ENCODE peak calls at places on chromosomes 5 and 9, in eight cellular contexts. N is CD8-positive, alpha-beta T cell; E is neural progenitor cell; L is pancreas; Y is A549; A is aorta; R is astrocyte; F is heart left ventricle. B is an unnamed sample.

GRCh38 chr9:69671904-69672827 is at the start of gene APBA1:
- DNase-seq in E (peak; percentile 84), A (peak; percentile 86), R (peak; percentile 46), N (peak; percentile 41), Y (peak; percentile 7), L (peak; percentile 78), F (peak; percentile 83), B (peak; percentile 45)

GRCh38 chr9:76414656-76415055 is 20.4 kb upstream of the RFK start:
- DNase-seq in R (peak; percentile 93), A (no peak), L (no peak), E (no peak), F (no peak), N (no peak), Y (no peak), B (no peak)

GRCh38 chr9:109206670-109207069 is 39.6 kb upstream of the FRRS1L start:
- DNase-seq in N (no peak), A (no peak), F (no peak), L (no peak), E (peak; percentile 32), Y (no peak), R (no peak), B (peak; percentile 16)

GRCh38 chr9:13847270-13847669 is 466.7 kb downstream of the NFIB start:
- DNase-seq in L (no peak), Y (no peak), N (no peak), E (no peak), F (no peak), R (peak; percentile 26), A (no peak), B (no peak)

GRCh38 chr9:3507395-3508077 is 18.3 kb downstream of the RFX3 start:
- DNase-seq in N (no peak), Y (no peak), L (no peak), A (no peak), E (no peak), F (no peak), R (no peak), B (no peak)

GRCh38 chr5:30041291-30041690 is 1152.2 kb upstream of the CDH6 start:
- DNase-seq in E (no peak), N (no peak), L (no peak), F (no peak), Y (no peak), R (no peak), A (no peak), B (no peak)

GRCh38 chr9:70510157-70510770 is 95.8 kb upstream of the KLF9 start:
- DNase-seq in N (peak; percentile 24), A (no peak), Y (peak; percentile 20), R (no peak), F (no peak), L (peak; percentile 79), E (peak; percentile 32), B (peak; percentile 62)

GRCh38 chr5:139133237-139133636 is 64.9 kb downstream of the SIL1 start:
- DNase-seq in N (no peak), F (no peak), R (no peak), Y (no peak), E (no peak), A (no peak), L (no peak), B (no peak)

GRCh38 chr5:14143843-14144585 is 872 bp downstream of the TRIO start:
- DNase-seq in Y (no peak), F (peak; percentile 50), A (peak; percentile 87), R (no peak), E (peak; percentile 65), N (peak; percentile 30), L (peak; percentile 77), B (peak; percentile 30)

GRCh38 chr5:14144586-14145355 is 1.6 kb downstream of the TRIO start:
- DNase-seq in E (peak; percentile 80), A (peak; percentile 89), Y (peak; percentile 81), N (peak; percentile 56), L (peak; percentile 80), R (no peak), F (peak; percentile 68), B (peak; percentile 42)

GRCh38 chr5:14147210-14147609 is 4.1 kb downstream of the TRIO start:
- DNase-seq in N (no peak), Y (no peak), E (no peak), A (no peak), L (no peak), F (no peak), R (no peak), B (no peak)

GRCh38 chr5:14146725-14147124 is 3.6 kb downstream of the TRIO start:
- DNase-seq in R (no peak), E (no peak), F (no peak), N (no peak), A (no peak), Y (no peak), L (no peak), B (no peak)

GRCh38 chr5:14145356-14146334 is 2.5 kb downstream of the TRIO start:
- DNase-seq in R (peak; percentile 77), F (no peak), L (no peak), A (no peak), N (no peak), E (peak; percentile 53), Y (no peak), B (no peak)
- H3K27ac ChIP-seq in R (peak overlapping the region; percentile 98), F (peak overlapping the region; percentile 95), L (peak overlapping the region; percentile 91), A (peak overlapping the region; percentile 78), N (no peak overlapping the region), E (no peak overlapping the region), Y (peak overlapping the region; percentile 100), B (no peak overlapping the region)

DNA sequence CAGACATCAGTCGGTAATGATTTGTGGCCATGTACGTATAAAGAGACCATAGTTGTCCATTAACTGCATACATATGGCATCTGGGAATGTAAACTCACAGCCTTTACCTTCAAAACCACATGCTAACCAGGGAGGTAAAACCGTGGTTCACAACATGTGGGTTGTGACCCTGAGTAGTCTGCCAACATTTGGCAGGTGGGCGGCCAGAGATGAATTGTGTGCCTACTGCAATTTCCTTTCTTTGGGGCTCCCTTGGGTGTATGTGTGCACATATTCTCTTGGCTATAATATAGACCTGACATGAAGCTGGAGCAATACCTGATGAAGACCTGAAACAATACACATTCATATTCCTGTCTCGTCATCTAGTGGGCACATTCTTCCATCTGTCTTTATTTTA is 396.0 kb downstream of the MLLT3 start:
- DNase-seq in L (no peak), E (no peak), F (no peak), Y (no peak), R (no peak), N (no peak), A (no peak), B (no peak)
- H3K4me3 ChIP-seq in L (no peak overlapping the region), E (no peak overlapping the region), F (no peak overlapping the region), Y (no peak overlapping the region), R (no peak overlapping the region), N (no peak overlapping the region), A (no peak overlapping the region), B (no peak overlapping the region)

GRCh38 chr5:149349382-149349781 is 4.1 kb downstream of the GRPEL2 start:
- DNase-seq in A (no peak), F (no peak), Y (no peak), N (no peak), L (no peak), R (no peak), E (no peak), B (no peak)
- H3K4me1 ChIP-seq in A (no peaks in the 10 kb centered on the region), F (peaks cover 7% of the 10 kb centered on the region), Y (peaks cover 11% of the 10 kb centered on the region), N (peaks cover 55% of the 10 kb centered on the region), L (peaks cover 5% of the 10 kb centered on the region), R (peaks cover 6% of the 10 kb centered on the region), E (peaks cover 10% of the 10 kb centered on the region), B (no peaks in the 10 kb centered on the region)

GRCh38 chr5:65061974-65062353 is 293.2 kb downstream of the CWC27 start:
- DNase-seq in Y (no peak), R (no peak), A (no peak), L (no peak), E (no peak), N (no peak), F (no peak), B (no peak)
- H3K27ac ChIP-seq in Y (peak overlapping the region; percentile 68), R (no peak overlapping the region), A (peak overlapping the region; percentile 42), L (no peak overlapping the region), E (no peak overlapping the region), N (no peak overlapping the region), F (no peak overlapping the region), B (no peak overlapping the region)